ENCODE peak calls at places on chromosomes 12 and 14, in seven cellular contexts. A, I, U, P, Y, D and J are unnamed samples.

GRCh38 chr14:89650077-89650978 is 233.3 kb upstream of the FOXN3 start:
- DNase-seq in I (no peak), A (no peak), P (no peak), D (no peak), U (no peak), Y (no peak), J (no peak)

GRCh38 chr12:122878780-122879612 is 16.9 kb downstream of the VPS37B start:
- DNase-seq in P (no peak), D (no peak), Y (no peak), A (no peak), I (peak; percentile 71), U (no peak), J (no peak)

GRCh38 chr14:50230601-50231474 is 540 bp downstream of the SOS2 start:
- DNase-seq in U (peak; percentile 50), P (peak; percentile 70), I (peak; percentile 35), D (peak; percentile 74), A (peak; percentile 75), Y (peak; percentile 69), J (peak; percentile 66)

GRCh38 chr14:35337557-35338255 is 45.5 kb downstream of the PSMA6 start:
- DNase-seq in I (no peak), P (no peak), D (no peak), A (peak; percentile 20), Y (peak; percentile 13), U (peak; percentile 65), J (no peak)

GRCh38 chr12:113797535-113797868 is 168.6 kb downstream of the RBM19 start:
- DNase-seq in I (no peak), Y (no peak), U (no peak), A (no peak), P (no peak), D (no peak), J (no peak)

GRCh38 chr14:95471526-95472304 is 44.7 kb downstream of the SYNE3 start:
- DNase-seq in D (peak; percentile 50), I (no peak), Y (no peak), A (no peak), U (no peak), P (no peak), J (no peak)

GRCh38 chr14:31934767-31935266 is 142.3 kb upstream of the ARHGAP5 start:
- DNase-seq in U (peak; percentile 85), Y (peak; percentile 78), D (peak; percentile 67), I (peak; percentile 21), P (peak; percentile 61), A (peak; percentile 33), J (no peak)

GRCh38 chr14:100840751-100841444 is 15.0 kb downstream of the MEG3 start:
- DNase-seq in A (no peak), P (no peak), D (no peak), U (no peak), Y (no peak), I (no peak), J (no peak)

GRCh38 chr12:29991924-29992323 is 208.2 kb upstream of the TMTC1 start:
- DNase-seq in I (no peak), A (no peak), D (no peak), U (no peak), Y (no peak), P (no peak), J (no peak)

GRCh38 chr14:98633380-98633779 is 638.6 kb downstream of the BCL11B start:
- DNase-seq in I (no peak), Y (peak; percentile 7), D (no peak), U (no peak), P (no peak), A (no peak), J (no peak)

GRCh38 chr12:110279976-110280783 is 867 bp upstream of the ATP2A2 start:
- DNase-seq in U (peak; percentile 78), Y (peak; percentile 68), I (peak; percentile 71), D (peak; percentile 77), A (peak; percentile 76), P (peak; percentile 79), J (peak; percentile 75)

GRCh38 chr12:9064815-9065606 is 50.7 kb downstream of the A2M start:
- DNase-seq in P (peak; percentile 67), I (peak; percentile 68), Y (peak; percentile 93), A (peak; percentile 59), D (peak; percentile 62), U (peak; percentile 89), J (no peak)

GRCh38 chr12:10753066-10753465 is 29.9 kb upstream of the YBX3 start:
- DNase-seq in Y (peak; percentile 10), A (no peak), P (peak; percentile 56), U (no peak), D (peak; percentile 76), I (no peak), J (no peak)

GRCh38 chr14:102666635-102667034 is 74.2 kb downstream of the RCOR1 start:
- DNase-seq in I (no peak), Y (no peak), U (no peak), P (no peak), A (no peak), D (no peak), J (no peak)

GRCh38 chr14:102672410-102672960 is 80.0 kb downstream of the RCOR1 start:
- DNase-seq in P (no peak), D (no peak), I (no peak), Y (no peak), U (no peak), A (no peak), J (no peak)

GRCh38 chr14:102665665-102666064 is 73.2 kb downstream of the RCOR1 start:
- DNase-seq in I (no peak), D (no peak), A (no peak), U (no peak), Y (no peak), P (no peak), J (no peak)

GRCh38 chr14:102671410-102671809 is 79.0 kb downstream of the RCOR1 start:
- DNase-seq in P (no peak), D (no peak), Y (no peak), A (no peak), U (no peak), I (no peak), J (no peak)

DNA sequence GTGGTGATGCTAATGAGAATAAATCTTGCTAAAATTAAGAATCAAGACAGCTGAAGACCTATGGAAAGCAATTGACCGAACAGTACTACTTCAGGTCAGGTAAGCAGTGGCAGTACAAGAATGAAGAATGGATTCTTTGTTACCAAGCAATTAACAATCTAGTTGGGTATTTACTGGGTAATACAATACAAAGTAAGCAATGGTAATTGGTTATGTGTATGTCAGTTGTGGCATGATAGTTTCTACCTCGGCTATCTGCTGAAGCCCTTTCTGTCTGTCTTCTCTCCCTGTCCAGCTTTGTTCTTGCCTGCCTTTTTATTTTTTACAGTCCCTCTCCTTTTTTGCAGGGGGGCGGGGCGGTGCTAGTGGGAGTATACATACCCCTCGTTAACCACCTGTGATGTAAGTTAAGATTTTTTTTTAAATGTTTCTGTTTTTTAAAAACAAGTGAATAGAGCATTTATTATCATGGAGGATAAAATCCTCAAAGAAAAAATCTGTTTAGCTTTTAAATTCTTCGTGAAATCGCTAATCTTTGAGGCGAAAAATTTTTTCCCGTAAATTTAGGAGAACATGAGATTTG is 75.9 kb downstream of the RCOR1 start:
- DNase-seq in U (no peak), I (no peak), P (no peak), A (no peak), Y (no peak), D (no peak), J (no peak)
- H3K9me2 ChIP-seq in U (no peaks in the 10 kb centered on the region), I (no peaks in the 10 kb centered on the region), P (no peaks in the 10 kb centered on the region), A (no peaks in the 10 kb centered on the region), Y (no peaks in the 10 kb centered on the region), D (no peaks in the 10 kb centered on the region), J (no peaks in the 10 kb centered on the region)

GRCh38 chr12:124612392-124612680 is 44.9 kb upstream of the NCOR2 start:
- DNase-seq in P (no peak), I (no peak), A (no peak), D (no peak), U (no peak), Y (no peak), J (no peak)
- H3K9me2 ChIP-seq in P (no peaks in the 10 kb centered on the region), I (no peaks in the 10 kb centered on the region), A (no peaks in the 10 kb centered on the region), D (no peaks in the 10 kb centered on the region), U (no peaks in the 10 kb centered on the region), Y (no peaks in the 10 kb centered on the region), J (no peaks in the 10 kb centered on the region)

DNA sequence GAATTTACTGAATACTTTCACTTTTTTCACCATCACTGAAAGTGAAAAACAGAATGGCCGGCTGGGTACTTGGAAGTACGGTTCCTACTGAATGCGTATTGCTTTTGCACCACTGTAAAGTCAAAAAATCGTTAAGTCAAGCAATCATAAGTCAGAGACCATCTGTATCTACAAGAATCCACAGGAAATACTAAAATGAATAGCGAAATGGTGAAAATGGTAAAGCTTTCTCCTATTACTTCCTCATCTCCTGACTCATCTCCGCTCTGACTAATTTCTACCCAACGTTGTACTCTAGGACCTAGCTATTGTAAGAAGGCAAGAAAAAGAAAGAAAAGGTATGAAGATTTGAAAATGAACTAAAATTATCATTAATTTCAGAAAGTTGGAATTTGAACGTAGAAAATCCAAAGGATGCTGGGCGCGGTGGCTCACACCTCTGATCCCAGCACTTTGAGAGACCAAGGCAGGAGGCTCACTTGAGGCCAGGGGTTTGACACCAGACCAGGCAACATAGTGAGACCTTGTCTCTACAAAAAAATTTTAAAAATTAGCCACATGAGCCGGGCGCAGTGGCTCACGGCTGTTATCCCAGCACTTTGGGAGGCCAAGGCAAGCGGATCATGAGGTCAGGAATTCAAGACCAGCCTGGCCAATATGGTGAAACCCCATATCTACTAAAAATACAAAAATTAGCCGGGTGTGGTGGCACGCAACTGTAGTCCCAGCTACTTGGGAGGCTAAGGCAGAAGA is 5.3 kb upstream of the CDCA4 start:
- DNase-seq in A (no peak), I (no peak), U (no peak), Y (no peak), D (peak; percentile 68), P (peak; percentile 94), J (no peak)
- H3K9me2 ChIP-seq in A (no peaks in the 10 kb centered on the region), I (no peaks in the 10 kb centered on the region), U (no peaks in the 10 kb centered on the region), Y (no peaks in the 10 kb centered on the region), D (no peaks in the 10 kb centered on the region), P (no peaks in the 10 kb centered on the region), J (no peaks in the 10 kb centered on the region)

GRCh38 chr12:38911611-38912010 is 6.2 kb upstream of the CPNE8 start:
- DNase-seq in P (peak; percentile 11), I (no peak), D (no peak), U (peak; percentile 33), Y (peak; percentile 21), A (no peak), J (no peak)
- H3K9me2 ChIP-seq in P (no peaks in the 10 kb centered on the region), I (no peaks in the 10 kb centered on the region), D (no peaks in the 10 kb centered on the region), U (no peaks in the 10 kb centered on the region), Y (no peaks in the 10 kb centered on the region), A (no peaks in the 10 kb centered on the region), J (no peaks in the 10 kb centered on the region)